ENCODE peak calls at places on chromosomes 6 and 20, in six cellular contexts. I, S, W, V, G and H are unnamed samples.
A peak's percentile ranks its signal among the peaks of the same experiment; 100 is the strongest.

GRCh38 chr6:165794179-165794601 is 131.1 kb upstream of the PDE10A start:
- DNase-seq in I (no peak), S (no peak), W (no peak), V (no peak), G (no peak), H (no peak)

GRCh38 chr6:18507018-18507415 is 119.9 kb downstream of the RNF144B start:
- DNase-seq in I (no peak), S (no peak), W (peak; percentile 19), V (no peak), G (peak; percentile 24), H (no peak)

GRCh38 chr6:70072540-70073179 is 206.3 kb downstream of the COL19A1 start:
- DNase-seq in I (no peak), S (no peak), W (no peak), V (no peak), G (no peak), H (no peak)

GRCh38 chr6:160238786-160239751 is 19.6 kb downstream of the SLC22A2 start:
- DNase-seq in I (no peak), S (no peak), W (no peak), V (no peak), G (no peak), H (no peak)

GRCh38 chr6:56856036-56856580 is 98.8 kb upstream of the BEND6 start:
- DNase-seq in I (no peak), S (no peak), W (no peak), V (no peak), G (no peak), H (no peak)

GRCh38 chr20:51419236-51419635 is 123.3 kb downstream of the NFATC2 start:
- DNase-seq in I (no peak), S (no peak), W (no peak), V (no peak), G (no peak), H (no peak)

GRCh38 chr6:7136859-7137334 is 29.1 kb downstream of the RREB1 start:
- DNase-seq in I (no peak), S (no peak), W (no peak), V (no peak), G (peak; percentile 75), H (no peak)

GRCh38 chr20:47126709-47127108 is 229.8 kb downstream of the ZMYND8 start:
- DNase-seq in I (no peak), S (peak; percentile 74), W (no peak), V (no peak), G (no peak), H (no peak)

GRCh38 chr6:2185056-2185455 is 60.3 kb downstream of the GMDS start:
- DNase-seq in I (no peak), S (no peak), W (no peak), V (no peak), G (no peak), H (no peak)

GRCh38 chr6:44503471-44503870 is 116.0 kb downstream of the CDC5L start:
- DNase-seq in I (no peak), S (no peak), W (no peak), V (no peak), G (no peak), H (no peak)
- H3K9me2 ChIP-seq in I (no peaks in the 10 kb centered on the region), S (no peaks in the 10 kb centered on the region), W (no peaks in the 10 kb centered on the region), V (no peaks in the 10 kb centered on the region), G (no peaks in the 10 kb centered on the region), H (no peaks in the 10 kb centered on the region)

GRCh38 chr6:108002365-108003221 is 44.6 kb upstream of the SEC63 start:
- DNase-seq in I (peak; percentile 73), S (peak; percentile 47), W (no peak), V (no peak), G (no peak), H (peak; percentile 52)

GRCh38 chr6:108004861-108005260 is 46.9 kb upstream of the SEC63 start:
- DNase-seq in I (no peak), S (no peak), W (no peak), V (no peak), G (no peak), H (no peak)

GRCh38 chr6:108001696-108002231 is 43.8 kb upstream of the SEC63 start:
- DNase-seq in I (peak; percentile 51), S (no peak), W (no peak), V (no peak), G (no peak), H (no peak)

DNA sequence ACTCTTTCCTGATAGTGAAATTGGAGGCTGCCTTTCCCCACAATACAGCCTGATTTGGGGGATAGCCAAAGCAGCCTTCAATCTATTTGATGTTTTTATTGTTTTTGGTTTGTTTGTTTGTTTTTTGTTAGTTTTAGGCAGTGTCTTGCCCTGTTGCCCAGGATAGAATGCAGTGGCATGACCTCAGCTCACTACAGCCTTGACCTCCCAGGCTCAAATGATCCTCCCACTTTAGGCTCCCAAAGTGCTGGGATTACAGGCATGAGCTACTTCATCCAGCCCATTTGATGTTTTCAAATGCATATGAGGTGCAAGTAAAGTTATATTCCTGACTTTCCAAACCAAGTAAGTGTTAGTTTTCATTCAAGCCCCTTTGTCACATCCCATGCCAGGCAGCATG is 41.3 kb upstream of the SEC63 start:
- DNase-seq in I (no peak), S (no peak), W (no peak), V (no peak), G (no peak), H (no peak)
- H3K9me2 ChIP-seq in I (no peaks in the 10 kb centered on the region), S (no peaks in the 10 kb centered on the region), W (no peaks in the 10 kb centered on the region), V (no peaks in the 10 kb centered on the region), G (no peaks in the 10 kb centered on the region), H (no peaks in the 10 kb centered on the region)

DNA sequence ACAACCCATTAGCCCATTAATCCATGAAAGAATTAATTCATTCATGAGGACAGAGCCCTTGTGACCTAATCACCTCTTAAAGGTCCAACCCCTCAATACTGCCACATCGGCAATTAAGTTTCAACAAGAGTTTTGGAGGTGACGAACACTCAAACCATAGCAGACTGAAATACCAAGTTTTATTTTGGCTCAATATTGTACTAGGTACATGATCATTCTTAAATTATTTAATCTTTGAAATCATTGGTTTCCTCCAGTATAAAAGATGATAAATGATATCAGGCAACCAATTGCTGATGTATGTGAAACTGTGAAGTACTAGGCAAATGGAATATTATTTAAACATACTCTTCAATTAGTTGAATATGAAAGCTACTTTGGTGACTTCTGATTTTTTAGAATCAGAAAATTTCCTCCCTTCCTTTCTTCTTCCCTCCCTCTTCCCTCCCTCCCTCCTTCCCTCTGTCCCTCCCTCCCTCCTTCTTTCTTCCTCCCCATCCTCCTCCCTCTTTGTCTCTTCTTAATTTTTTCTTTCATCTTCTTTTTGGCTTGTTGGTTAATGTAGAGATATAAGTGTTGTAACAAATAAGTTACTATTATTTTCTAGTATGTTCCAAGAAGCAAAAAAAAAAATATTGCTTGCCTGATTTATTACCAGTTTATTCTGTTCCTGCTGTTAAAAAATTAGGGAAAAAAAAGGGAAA is 233.8 kb upstream of the ZNF217 start:
- DNase-seq in I (no peak), S (peak; percentile 14), W (no peak), V (no peak), G (no peak), H (no peak)
- H3K9me2 ChIP-seq in I (no peaks in the 10 kb centered on the region), S (no peaks in the 10 kb centered on the region), W (no peaks in the 10 kb centered on the region), V (no peaks in the 10 kb centered on the region), G (no peaks in the 10 kb centered on the region), H (no peaks in the 10 kb centered on the region)

DNA sequence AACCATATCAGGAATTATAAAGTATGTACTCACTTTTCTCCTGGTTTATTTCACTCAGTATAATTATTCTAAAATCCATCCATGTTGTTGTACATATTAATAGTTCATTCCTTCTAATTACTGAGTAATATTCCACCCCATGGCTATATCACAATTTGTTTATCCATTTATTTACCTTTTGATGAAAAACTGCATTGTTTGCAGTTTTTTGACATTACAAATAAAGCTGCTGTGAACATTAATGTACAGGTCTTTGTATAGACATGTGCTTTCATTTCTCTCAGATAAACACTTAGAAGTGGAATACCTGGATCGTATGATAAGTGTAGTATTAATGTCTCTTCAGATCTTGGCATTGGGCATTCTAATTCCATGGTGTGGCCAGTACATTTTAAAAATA is 4.2 kb downstream of the SLC17A3 start:
- DNase-seq in I (no peak), S (no peak), W (no peak), V (no peak), G (no peak), H (no peak)
- H3K9me2 ChIP-seq in I (no peaks in the 10 kb centered on the region), S (no peaks in the 10 kb centered on the region), W (no peaks in the 10 kb centered on the region), V (no peaks in the 10 kb centered on the region), G (no peaks in the 10 kb centered on the region), H (no peaks in the 10 kb centered on the region)

GRCh38 chr6:136767583-136768307 is 24.5 kb downstream of the MAP3K5 start:
- DNase-seq in I (no peak), S (no peak), W (no peak), V (no peak), G (no peak), H (no peak)
- H3K9me2 ChIP-seq in I (no peaks in the 10 kb centered on the region), S (no peaks in the 10 kb centered on the region), W (no peaks in the 10 kb centered on the region), V (no peaks in the 10 kb centered on the region), G (no peaks in the 10 kb centered on the region), H (no peaks in the 10 kb centered on the region)

DNA sequence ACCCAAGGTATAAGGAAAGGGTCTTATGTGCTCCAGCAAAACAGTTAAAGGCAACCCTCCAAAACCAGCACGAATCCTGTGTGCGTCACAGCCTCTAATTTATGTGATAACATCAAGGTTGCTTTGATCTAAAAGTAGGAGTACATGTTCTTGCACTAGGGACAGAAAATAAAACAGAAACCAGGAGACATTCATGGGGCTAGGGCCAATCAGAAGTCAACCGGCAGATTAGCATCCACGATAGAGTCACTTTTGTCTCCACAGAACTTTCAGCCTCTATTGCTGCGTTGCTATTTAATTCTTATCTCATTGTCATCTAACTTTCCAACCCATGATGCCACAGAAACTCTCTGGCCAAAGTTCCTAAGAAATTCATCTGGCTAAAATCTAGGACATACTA is 178.8 kb upstream of the PTCHD4 start:
- DNase-seq in I (no peak), S (no peak), W (no peak), V (no peak), G (no peak), H (no peak)
- H3K9me2 ChIP-seq in I (no peaks in the 10 kb centered on the region), S (no peaks in the 10 kb centered on the region), W (no peaks in the 10 kb centered on the region), V (no peaks in the 10 kb centered on the region), G (no peaks in the 10 kb centered on the region), H (no peaks in the 10 kb centered on the region)

DNA sequence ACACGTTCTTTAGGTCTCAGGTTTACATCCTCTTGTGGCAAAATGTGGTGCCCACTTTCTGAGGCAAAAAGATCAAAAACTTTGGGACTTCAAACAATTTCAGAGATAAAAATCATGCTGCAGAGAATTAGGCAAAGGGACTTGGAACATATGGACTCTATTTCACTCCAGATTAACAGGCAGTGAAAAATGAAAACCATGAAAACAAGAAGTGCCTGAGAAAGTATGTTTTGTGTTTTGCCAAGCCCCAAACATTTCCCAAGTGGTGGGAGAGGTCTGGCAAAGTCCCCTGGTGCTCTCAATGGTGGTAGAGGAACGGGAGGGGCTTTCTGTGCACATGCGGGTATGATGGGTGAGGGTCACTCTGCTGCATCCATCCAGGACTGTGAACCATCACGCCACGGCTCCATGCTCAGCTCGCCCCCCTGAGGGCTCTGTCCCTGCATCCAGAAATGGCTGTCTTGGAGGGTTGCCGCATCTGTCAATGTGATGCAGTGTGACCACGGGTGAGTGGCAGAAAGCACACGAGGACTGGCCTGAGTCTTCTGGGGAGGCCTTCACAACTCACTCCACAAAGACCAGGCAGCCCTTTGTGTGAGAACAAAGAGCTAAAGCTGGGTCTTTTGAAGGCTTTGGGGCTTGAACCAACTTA is 43.2 kb upstream of the TBC1D7 start:
- DNase-seq in I (no peak), S (no peak), W (peak; percentile 43), V (no peak), G (no peak), H (no peak)
- H3K9me2 ChIP-seq in I (no peaks in the 10 kb centered on the region), S (no peaks in the 10 kb centered on the region), W (no peaks in the 10 kb centered on the region), V (no peaks in the 10 kb centered on the region), G (no peaks in the 10 kb centered on the region), H (no peaks in the 10 kb centered on the region)